ENCODE peak calls at places on chromosome 5, in five cellular contexts. X is WERI-Rb-1; K is AG10803; W is endodermal cell; C is CD8-positive, alpha-beta T cell. Q is an unnamed sample.
A peak's percentile ranks its signal among the peaks of the same experiment; 100 is the strongest.

GRCh38 chr5:25448646-25449045 is 803.9 kb upstream of the CDH10 start:
- DNase-seq in X (no peak), K (no peak), W (peak; percentile 72), C (no peak), Q (no peak)

GRCh38 chr5:160048131-160048530 is 39.2 kb downstream of the TTC1 start:
- DNase-seq in X (no peak), K (peak; percentile 50), W (no peak), C (no peak), Q (no peak)

GRCh38 chr5:179839328-179840256 is 18.9 kb downstream of the SQSTM1 start:
- DNase-seq in X (no peak), K (no peak), W (no peak), C (no peak), Q (no peak)

GRCh38 chr5:93845376-93845775 is 104.0 kb upstream of the POU5F2 start:
- DNase-seq in X (no peak), K (no peak), W (no peak), C (no peak), Q (no peak)

GRCh38 chr5:119789411-119790117 is 160.2 kb downstream of the FAM170A start:
- DNase-seq in X (no peak), K (no peak), W (no peak), C (no peak), Q (no peak)

GRCh38 chr5:95178046-95178651 is 106.7 kb downstream of the MCTP1 start:
- DNase-seq in X (peak; percentile 83), K (no peak), W (peak; percentile 96), C (no peak), Q (no peak)

GRCh38 chr5:355379-355935 is 33.9 kb downstream of the AHRR start:
- DNase-seq in X (no peak), K (no peak), W (peak; percentile 39), C (no peak), Q (peak; percentile 14)

GRCh38 chr5:140223567-140223966 is 48.6 kb downstream of the CYSTM1 start:
- DNase-seq in X (no peak), K (no peak), W (no peak), C (no peak), Q (no peak)

GRCh38 chr5:181151146-181151545 is 3.8 kb downstream of the OR2V2 start:
- DNase-seq in X (no peak), K (no peak), W (peak; percentile 61), C (no peak), Q (no peak)
- TF ChIP-seq CTCF in X (peak; percentile 6), K (no peak), W (no peak), C (no peak), Q (no peak)

DNA sequence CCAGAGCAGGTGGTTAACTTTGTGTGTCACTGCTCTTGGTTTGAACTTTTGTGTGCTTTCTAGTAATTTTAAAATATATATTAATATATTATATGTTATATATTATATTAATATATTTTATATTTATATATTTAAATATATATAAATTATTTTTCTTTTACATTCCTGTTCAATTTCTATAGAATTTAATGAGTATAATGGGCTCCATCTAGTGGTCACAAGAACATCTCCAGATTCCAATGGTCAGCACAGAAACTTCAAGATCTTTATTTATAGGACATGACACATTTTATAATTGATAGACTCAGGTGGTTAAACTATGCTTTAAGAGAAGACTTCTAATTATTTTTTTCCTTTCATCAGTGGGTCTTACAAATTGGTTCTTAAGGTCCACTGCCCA is 39.1 kb downstream of the COL23A1 start:
- DNase-seq in X (no peak), K (peak; percentile 43), W (no peak), C (no peak), Q (no peak)
- TF ChIP-seq CTCF in X (no peak), K (peak; percentile 55), W (peak; percentile 77), C (peak; percentile 29), Q (peak; percentile 35)

DNA sequence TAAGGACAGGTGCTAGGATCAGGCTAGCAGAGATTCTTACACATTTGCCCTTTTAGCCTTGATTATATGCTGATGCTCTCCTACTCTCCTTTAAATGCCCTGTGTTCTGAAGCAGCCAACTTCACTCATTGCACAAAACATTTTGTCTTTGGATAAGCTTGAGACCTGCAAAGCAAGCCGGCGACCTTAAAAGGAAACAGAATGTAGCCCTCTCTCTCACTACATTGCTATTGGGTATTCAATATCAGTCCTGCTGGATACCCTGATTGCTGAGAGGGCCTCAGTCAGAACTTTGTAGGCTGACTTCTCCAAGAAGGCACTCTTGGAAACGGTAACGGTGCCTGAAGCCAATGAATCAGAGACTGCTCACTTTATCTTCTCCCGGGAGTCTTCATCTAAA is 528.9 kb downstream of the DTWD2 start:
- DNase-seq in X (no peak), K (no peak), W (no peak), C (no peak), Q (no peak)
- TF ChIP-seq CTCF in X (no peak), K (no peak), W (no peak), C (no peak), Q (no peak)

GRCh38 chr5:36152324-36153298 is 700 bp downstream of the SKP2 start:
- DNase-seq in X (no peak), K (peak; percentile 52), W (peak; percentile 65), C (no peak), Q (peak; percentile 14)

GRCh38 chr5:36153299-36153677 is 1.4 kb downstream of the SKP2 start:
- DNase-seq in X (no peak), K (no peak), W (no peak), C (no peak), Q (no peak)

GRCh38 chr5:36153727-36154126 is 1.8 kb downstream of the SKP2 start:
- DNase-seq in X (no peak), K (no peak), W (no peak), C (no peak), Q (no peak)

GRCh38 chr5:36151434-36152323 is at the start of the genes LMBRD2 and SKP2:
- DNase-seq in X (peak; percentile 99), K (peak; percentile 97), W (peak; percentile 99), C (peak; percentile 94), Q (peak; percentile 97)

DNA sequence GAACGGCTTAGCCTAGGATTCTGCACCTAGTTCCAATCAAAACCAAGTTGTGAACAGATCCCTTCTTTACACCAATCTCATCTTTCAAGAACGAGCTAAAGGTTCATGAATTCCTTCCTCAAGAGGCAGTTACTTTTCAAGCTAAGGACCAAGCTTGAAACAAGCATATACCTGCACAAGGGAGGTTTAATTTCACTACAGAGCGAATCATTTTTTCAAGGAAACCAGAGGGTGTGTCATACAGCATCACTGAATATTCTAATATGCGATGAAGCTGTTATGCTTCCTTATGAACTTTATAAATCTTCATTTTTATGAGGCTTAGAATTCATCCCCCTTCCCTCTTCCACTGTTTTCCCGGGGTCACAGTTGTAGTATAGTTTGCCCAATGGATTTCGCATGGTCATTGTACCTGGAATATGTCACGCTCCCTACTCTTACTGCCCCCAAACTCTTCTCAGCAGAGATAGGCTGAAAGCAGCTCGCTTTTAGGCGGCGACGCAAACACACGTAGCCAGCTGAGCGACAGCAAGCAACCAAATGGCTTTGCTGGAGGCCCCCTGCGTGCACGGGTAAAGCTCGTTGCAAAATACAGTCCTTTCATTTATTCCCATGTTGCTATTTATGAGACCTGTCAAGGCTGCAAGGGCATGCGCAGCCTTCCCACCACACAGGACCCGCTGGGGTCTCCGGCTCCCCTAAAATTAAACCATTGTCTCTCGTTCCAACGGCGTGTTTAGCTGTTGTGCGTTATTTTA is 832 bp downstream of the LMBRD2 start:
- DNase-seq in X (peak; percentile 58), K (peak; percentile 45), W (peak; percentile 78), C (no peak), Q (peak; percentile 50)
- TF ChIP-seq CTCF in X (no peak), K (no peak), W (no peak), C (no peak), Q (no peak)

DNA sequence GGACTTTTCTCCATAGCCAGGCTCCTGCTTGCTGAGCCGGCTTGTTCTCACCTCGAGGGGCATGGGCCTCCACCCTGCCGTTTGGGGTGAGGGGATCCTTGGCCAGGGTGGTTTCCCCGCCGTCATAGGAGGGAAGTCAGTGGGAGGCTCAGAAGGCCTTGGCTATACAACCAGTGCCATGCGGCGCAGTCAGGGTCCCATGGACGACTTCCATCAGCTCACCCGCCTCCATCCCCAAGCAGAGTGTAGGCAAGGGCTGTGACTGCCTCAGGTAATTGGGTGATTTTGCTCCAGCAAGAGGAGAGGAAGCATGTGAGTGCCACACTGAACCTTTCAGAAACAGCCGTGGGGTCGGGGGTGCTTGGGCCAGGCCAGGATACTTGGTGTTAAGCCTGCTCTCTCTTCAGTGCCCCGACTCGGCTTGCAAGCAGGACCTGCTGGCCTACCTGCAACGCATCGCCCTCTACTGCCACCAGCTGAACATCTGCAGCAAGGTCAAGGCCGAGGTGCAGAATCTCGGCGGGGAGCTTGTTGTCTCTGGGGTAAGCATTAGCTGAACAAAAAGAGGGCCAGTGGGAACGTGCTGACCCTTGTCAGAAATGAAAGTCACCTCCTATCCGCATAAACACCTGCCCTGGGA is 57.2 kb upstream of the LRRTM2 start:
- DNase-seq in X (peak; percentile 63), K (no peak), W (peak; percentile 87), C (no peak), Q (no peak)
- TF ChIP-seq CTCF in X (peak; percentile 77), K (no peak), W (peak; percentile 76), C (no peak), Q (peak; percentile 29)

DNA sequence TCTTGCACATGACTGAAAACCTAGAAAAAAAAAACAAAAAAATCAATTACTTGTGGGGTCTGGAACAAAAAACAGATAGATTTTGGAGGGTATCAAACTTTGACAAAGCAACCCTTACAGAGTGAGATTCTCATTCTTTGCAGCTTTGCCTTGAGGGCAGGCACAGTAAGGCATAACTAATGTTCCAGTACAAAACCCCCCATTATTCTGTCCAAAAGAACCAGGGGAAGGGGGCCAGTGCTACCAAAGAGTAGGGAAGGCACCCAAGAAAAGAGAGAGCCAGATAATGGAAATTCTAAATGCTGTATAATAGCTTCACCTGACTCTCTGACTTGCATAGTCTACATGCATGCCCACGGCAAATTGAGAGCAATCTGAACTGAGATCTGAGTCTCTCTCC is 12.9 kb downstream of the POLK start:
- DNase-seq in X (no peak), K (no peak), W (no peak), C (no peak), Q (no peak)
- TF ChIP-seq CTCF in X (no peak), K (no peak), W (no peak), C (no peak), Q (no peak)

DNA sequence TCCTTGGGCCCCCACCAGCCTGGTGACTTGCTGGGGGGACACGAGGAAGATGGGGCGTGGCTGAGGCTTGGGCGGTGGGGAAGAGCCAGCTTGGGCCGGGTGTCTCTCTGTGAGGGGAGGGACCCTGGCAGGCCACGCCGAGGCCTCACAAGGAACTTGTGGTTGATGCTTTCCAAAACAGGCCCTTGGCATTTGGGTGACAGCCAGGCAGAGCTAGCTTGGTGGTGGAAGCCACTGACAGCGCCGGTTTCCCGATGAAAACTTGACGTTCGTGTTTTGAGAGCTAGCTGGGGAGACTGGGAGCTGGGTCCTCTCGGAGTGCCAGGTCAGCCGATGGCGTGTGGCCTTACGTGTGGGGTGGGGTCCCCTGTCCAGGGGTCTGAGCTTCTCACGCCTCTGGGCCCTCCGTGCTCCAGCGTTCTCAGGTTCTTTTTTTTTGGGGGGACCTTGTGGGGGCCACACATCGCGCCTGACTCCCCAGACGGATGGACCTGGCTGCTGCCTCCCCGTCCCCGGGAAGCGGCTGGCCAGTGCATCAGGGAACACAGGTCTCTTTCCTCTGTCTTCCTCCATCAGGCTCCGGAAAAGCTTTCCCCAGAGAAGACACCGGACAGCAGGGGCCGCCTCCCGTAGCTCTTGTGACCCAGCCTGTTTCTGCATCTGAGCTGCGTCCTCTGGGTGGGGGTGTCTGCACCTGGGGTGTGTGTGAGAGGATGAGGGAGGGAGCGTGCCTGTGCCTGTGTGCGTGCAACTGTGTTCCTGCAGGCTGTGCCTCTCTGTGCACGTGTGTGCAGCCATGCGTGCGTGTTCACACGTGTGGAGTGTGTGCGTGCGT is 129.3 kb upstream of the LPCAT1 start:
- DNase-seq in X (peak; percentile 32), K (peak; percentile 15), W (peak; percentile 57), C (no peak), Q (no peak)
- TF ChIP-seq CTCF in X (no peak), K (no peak), W (no peak), C (no peak), Q (no peak)